ENCODE peak calls at places on chromosomes 3 and 15, in five cellular contexts. F is CD8-positive, alpha-beta memory T cell; E is psoas muscle; P is iPS DF 6.9; K is cardiac fibroblast. L is an unnamed sample.

GRCh38 chr3:20194793-20195460 is 8.9 kb upstream of the SGO1 start:
- DNase-seq in F (no peak), E (no peak), P (no peak), K (no peak), L (peak; percentile 8)

GRCh38 chr3:70532806-70533205 is 220.4 kb upstream of the MDFIC2 start:
- DNase-seq in F (no peak), E (no peak), P (no peak), K (no peak), L (no peak)

GRCh38 chr15:88487176-88487795 is 19.8 kb downstream of the MRPS11 start:
- DNase-seq in F (no peak), E (no peak), P (no peak), K (no peak), L (no peak)

GRCh38 chr15:77901921-77902750 is 175.4 kb downstream of the TBC1D2B start:
- DNase-seq in F (no peak), E (peak; percentile 23), P (no peak), K (no peak), L (no peak)

GRCh38 chr3:12476238-12476897 is 7.9 kb upstream of the TSEN2 start:
- DNase-seq in F (no peak), E (no peak), P (no peak), K (peak; percentile 62), L (peak; percentile 68)

GRCh38 chr3:24136624-24137310 is 191.7 kb downstream of the NR1D2 start:
- DNase-seq in F (no peak), E (no peak), P (no peak), K (no peak), L (no peak)

GRCh38 chr15:47364671-47365141 is 352.6 kb upstream of the SEMA6D start:
- DNase-seq in F (no peak), E (no peak), P (no peak), K (no peak), L (no peak)

GRCh38 chr15:81092559-81092902 is 41.5 kb upstream of the CFAP161 start:
- DNase-seq in F (no peak), E (peak; percentile 61), P (no peak), K (peak; percentile 53), L (no peak)

GRCh38 chr3:39288300-39288808 is 8.5 kb upstream of the CX3CR1 start:
- DNase-seq in F (peak; percentile 73), E (peak; percentile 86), P (peak; percentile 91), K (peak; percentile 76), L (peak; percentile 76)

GRCh38 chr3:143329567-143330164 is 210.1 kb downstream of the CHST2 start:
- DNase-seq in F (no peak), E (no peak), P (no peak), K (peak; percentile 49), L (peak; percentile 25)

GRCh38 chr3:129992781-129993180 is 18.3 kb downstream of the TRH start:
- DNase-seq in F (no peak), E (no peak), P (no peak), K (peak; percentile 9), L (peak; percentile 7)

DNA sequence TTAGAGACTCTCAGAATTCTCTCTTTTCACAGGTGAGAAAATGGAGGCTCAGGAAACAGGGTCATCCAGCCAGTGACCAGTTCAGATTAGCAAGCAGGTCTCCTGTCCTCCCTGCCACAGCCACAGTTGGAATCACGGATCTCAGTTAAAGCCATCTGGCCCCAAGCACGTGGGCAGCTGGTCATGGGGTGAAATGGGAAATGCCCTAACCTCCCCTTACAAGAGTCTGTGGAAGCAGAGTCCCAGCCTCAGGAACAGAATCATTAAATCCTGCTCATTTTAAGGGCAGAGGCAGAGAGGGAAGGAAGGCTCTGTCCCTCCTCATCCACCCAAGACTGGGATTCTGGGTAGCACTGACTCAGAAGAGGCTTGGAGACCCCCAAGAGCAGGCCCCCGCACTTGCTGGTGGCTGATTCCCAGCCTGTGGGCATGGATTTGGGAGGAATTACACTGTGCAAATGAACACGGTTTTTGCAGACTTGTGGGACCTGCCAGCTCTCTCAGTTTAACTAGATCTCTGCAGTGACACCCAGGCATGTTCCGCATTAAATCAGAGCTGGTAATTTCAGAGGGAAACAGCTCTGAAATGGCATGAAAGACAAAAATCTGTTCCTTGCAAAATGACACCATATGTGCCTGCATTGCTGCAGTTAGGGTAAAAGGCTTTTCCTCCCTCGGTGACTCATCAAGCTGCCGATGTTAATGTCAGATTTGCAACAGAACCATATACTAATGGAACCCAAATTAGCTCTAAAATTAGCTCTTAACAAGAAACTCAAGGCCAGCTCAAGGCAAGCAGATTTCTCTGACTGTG is 89.0 kb downstream of the BDH1 start:
- DNase-seq in F (no peak), E (no peak), P (no peak), K (peak; percentile 57), L (peak; percentile 55)
- H3K4me3 ChIP-seq in F (no peak overlapping the region), E (no peak overlapping the region), P (no peak overlapping the region), K (no peak overlapping the region), L (peak overlapping the region; percentile 6)

DNA sequence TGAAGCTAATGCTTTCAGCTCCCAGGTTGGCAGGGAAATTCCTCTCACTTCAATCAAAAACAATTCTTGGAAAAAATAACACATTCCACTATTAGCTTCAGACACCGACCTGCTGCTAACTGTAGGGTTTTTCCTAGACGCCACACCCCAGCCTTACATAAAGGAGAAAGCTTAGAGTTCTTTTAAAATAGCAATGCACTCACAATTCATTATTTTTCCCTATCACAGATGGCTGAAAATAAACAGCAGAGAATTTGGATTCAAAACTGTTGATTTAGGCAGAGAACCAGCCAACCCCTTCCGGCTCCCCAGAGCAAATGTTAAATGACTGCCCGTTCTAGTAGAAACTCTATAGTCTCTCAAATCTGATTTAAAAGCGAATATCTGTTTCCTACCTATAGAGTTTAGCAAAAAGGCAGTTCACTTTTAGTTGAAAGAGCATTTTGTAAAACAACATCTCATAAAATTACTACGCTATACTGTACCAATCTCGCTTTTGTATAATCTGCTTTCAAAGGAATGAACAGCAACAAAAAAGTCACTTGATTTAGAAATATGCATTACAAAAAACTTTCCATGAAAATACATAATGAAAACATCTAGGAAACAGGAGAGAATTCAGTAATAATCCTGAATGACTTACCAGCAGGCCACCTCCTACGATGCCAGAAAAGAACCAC is 581 bp downstream of the TM4SF1 start:
- DNase-seq in F (no peak), E (no peak), P (no peak), K (peak; percentile 55), L (peak; percentile 57)
- H3K4me3 ChIP-seq in F (no peak overlapping the region), E (peak overlapping the region; percentile 63), P (no peak overlapping the region), K (peak overlapping the region; percentile 76), L (peak overlapping the region; percentile 71)

GRCh38 chr3:196633658-196634151 is 5.8 kb upstream of the NRROS start:
- DNase-seq in F (no peak), E (no peak), P (no peak), K (no peak), L (no peak)
- H3K4me3 ChIP-seq in F (no peak overlapping the region), E (peak overlapping the region; percentile 77), P (no peak overlapping the region), K (no peak overlapping the region), L (no peak overlapping the region)

DNA sequence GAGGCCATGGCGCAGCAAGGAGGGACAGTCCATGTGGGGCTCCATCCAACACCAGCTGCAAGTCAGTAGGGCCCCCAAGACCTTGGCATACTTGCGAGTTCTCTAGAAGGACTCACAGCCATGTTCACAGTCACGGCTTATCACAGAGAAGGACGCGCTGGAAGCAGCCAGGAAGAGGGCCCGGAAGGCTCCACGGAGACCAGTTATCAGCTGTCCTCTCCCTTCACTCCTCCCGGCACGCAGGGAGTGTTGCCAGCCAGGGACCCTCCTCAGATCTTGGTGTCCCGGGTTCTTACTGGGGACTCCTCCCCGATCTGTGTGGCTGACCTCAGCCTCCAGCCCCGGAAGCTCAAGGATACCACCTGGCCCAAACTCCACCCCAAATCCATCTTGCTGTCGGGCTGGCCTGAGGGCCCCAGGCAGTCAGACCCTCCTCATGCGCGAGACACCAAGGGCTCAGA is 68.0 kb downstream of the SLTM start:
- DNase-seq in F (no peak), E (no peak), P (no peak), K (peak; percentile 25), L (peak; percentile 23)
- H3K4me3 ChIP-seq in F (no peak overlapping the region), E (peak overlapping the region; percentile 55), P (peak overlapping the region; percentile 20), K (peak overlapping the region; percentile 26), L (peak overlapping the region; percentile 35)

L was measured in fibroblast of pulmonary artery.